ENCODE peak calls at places on chromosomes 13 and 19, in eight cellular contexts. L, P, C, F, Y, G, E and N are unnamed samples.

GRCh38 chr19:56837004-56837403 is 3.5 kb downstream of the PEG3 start:
- DNase-seq in C (no peak), L (no peak), E (no peak), P (no peak), G (no peak), Y (no peak), F (no peak), N (no peak)

GRCh38 chr19:32373614-32374295 is 28.3 kb downstream of the ZNF507 start:
- DNase-seq in F (peak; percentile 100), E (no peak), Y (peak; percentile 60), G (no peak), L (peak; percentile 68), C (no peak), P (no peak), N (no peak)

GRCh38 chr19:41696402-41697197 is 8.5 kb upstream of the CEACAM7 start:
- DNase-seq in G (no peak), E (no peak), Y (peak; percentile 49), P (peak; percentile 36), F (no peak), L (no peak), C (no peak), N (no peak)

GRCh38 chr13:62626771-62627170 is 1211.1 kb upstream of the PCDH20 start:
- DNase-seq in C (no peak), G (no peak), L (no peak), Y (no peak), F (no peak), E (no peak), P (peak; percentile 81), N (no peak)

GRCh38 chr13:62320129-62320724 is 904.6 kb upstream of the PCDH20 start:
- DNase-seq in C (no peak), P (no peak), F (peak; percentile 48), L (no peak), E (no peak), G (no peak), Y (no peak), N (no peak)

GRCh38 chr19:13241321-13242104 is 91.3 kb downstream of the IER2 start:
- DNase-seq in Y (no peak), G (no peak), F (no peak), L (no peak), E (no peak), P (peak; percentile 61), C (peak; percentile 9), N (no peak)

GRCh38 chr19:36771275-36772231 is 1.1 kb downstream of the ZNF850 start:
- DNase-seq in C (no peak), E (peak; percentile 1), P (peak; percentile 78), G (no peak), L (peak; percentile 81), F (peak; percentile 66), Y (peak; percentile 62), N (peak; percentile 62)

GRCh38 chr13:83878691-83879410 is 3.4 kb downstream of the SLITRK1 start:
- DNase-seq in G (no peak), E (peak; percentile 25), P (peak; percentile 26), Y (no peak), C (no peak), F (no peak), L (no peak), N (no peak)

GRCh38 chr19:47707135-47707925 is 5.9 kb upstream of the EHD2 start:
- DNase-seq in C (peak; percentile 74), G (peak; percentile 72), F (peak; percentile 62), E (peak; percentile 74), L (peak; percentile 76), P (peak; percentile 92), Y (peak; percentile 80), N (peak; percentile 75)

GRCh38 chr19:37136118-37136517 is 36.4 kb downstream of the ZNF585A start:
- DNase-seq in F (no peak), G (no peak), Y (no peak), P (no peak), L (no peak), E (no peak), C (no peak), N (no peak)

GRCh38 chr13:71879129-71879535 is 12.1 kb upstream of the DACH1 start:
- DNase-seq in G (no peak), Y (no peak), F (peak; percentile 32), P (no peak), E (no peak), L (no peak), C (no peak), N (no peak)

GRCh38 chr19:49790866-49791265 is 22.2 kb downstream of the FUZ start:
- DNase-seq in F (no peak), C (no peak), G (no peak), E (no peak), P (no peak), L (no peak), Y (no peak), N (no peak)

GRCh38 chr19:49894879-49895565 is 1.7 kb downstream of the IL4I1 start:
- DNase-seq in G (no peak), C (peak; percentile 24), P (no peak), E (no peak), F (no peak), L (no peak), Y (no peak), N (no peak)

GRCh38 chr13:45063261-45063870 is 56.9 kb upstream of the GTF2F2 start:
- DNase-seq in L (no peak), P (no peak), Y (no peak), F (no peak), C (no peak), G (no peak), E (no peak), N (no peak)

GRCh38 chr19:18202759-18203407 is 959 bp downstream of the RAB3A start:
- DNase-seq in E (no peak), C (peak; percentile 27), F (no peak), G (no peak), P (peak; percentile 71), Y (peak; percentile 55), L (no peak), N (no peak)

GRCh38 chr13:97878421-97879375 is 74.8 kb upstream of the IPO5 start:
- DNase-seq in P (no peak), G (no peak), Y (no peak), C (no peak), F (peak; percentile 34), L (no peak), E (no peak), N (no peak)

GRCh38 chr19:41705393-41706174 is 2.8 kb upstream of the CEACAM5 start:
- DNase-seq in P (peak; percentile 77), G (no peak), C (peak; percentile 36), Y (peak; percentile 59), E (no peak), L (no peak), F (peak; percentile 15), N (no peak)

GRCh38 chr13:99278199-99278598 is 20.0 kb upstream of the GPR18 start:
- DNase-seq in Y (no peak), F (no peak), C (no peak), E (no peak), L (no peak), G (no peak), P (no peak), N (no peak)

GRCh38 chr13:33319859-33320258 is 34.3 kb upstream of the STARD13 start:
- DNase-seq in F (no peak), G (no peak), P (no peak), L (no peak), Y (no peak), E (no peak), C (no peak), N (no peak)

GRCh38 chr19:45291834-45292233 is 30.8 kb downstream of the CKM start:
- DNase-seq in G (no peak), E (no peak), C (no peak), L (no peak), F (no peak), Y (no peak), P (no peak), N (no peak)

GRCh38 chr19:31149306-31149975 is 199.8 kb downstream of the TSHZ3 start:
- DNase-seq in P (no peak), G (no peak), E (no peak), L (no peak), C (no peak), Y (no peak), F (no peak), N (no peak)

GRCh38 chr13:27171244-27171829 is at the start of gene USP12:
- DNase-seq in P (peak; percentile 67), F (no peak), L (no peak), E (peak; percentile 54), Y (no peak), G (no peak), C (peak; percentile 48), N (peak; percentile 59)
- TF ChIP-seq CTCF in P (no peak), F (peak; percentile 19), L (peak; percentile 42), E (peak; percentile 32), Y (no peak), G (no peak), C (no peak), N (no peak)

DNA sequence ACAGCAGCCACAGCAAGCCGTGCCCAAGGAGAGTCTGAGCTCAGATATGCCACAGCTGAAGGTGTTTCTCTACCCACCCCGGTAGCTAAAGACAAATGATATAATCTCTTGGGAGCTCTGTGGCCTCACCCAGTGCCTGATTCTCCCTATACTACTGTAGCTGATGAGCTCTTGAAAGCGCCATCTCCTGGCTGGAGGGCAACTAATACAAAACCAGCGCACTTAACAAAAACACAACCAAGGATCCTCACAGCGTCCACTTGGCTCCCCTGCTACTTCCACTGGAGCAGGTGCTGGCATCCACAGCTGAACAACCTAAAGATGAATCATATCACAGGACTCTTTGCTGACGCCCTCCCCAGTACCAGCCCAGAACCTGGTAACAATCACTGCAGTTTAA is 1212.0 kb downstream of the PCDH17 start:
- DNase-seq in P (no peak), L (no peak), C (no peak), Y (no peak), G (no peak), F (no peak), E (no peak), N (no peak)
- TF ChIP-seq CTCF in P (no peak), L (no peak), C (no peak), Y (no peak), G (no peak), F (no peak), E (no peak), N (no peak)

GRCh38 chr19:16444273-16444597 is 27.5 kb downstream of the EPS15L1 start:
- DNase-seq in F (no peak), E (no peak), P (no peak), G (no peak), C (no peak), Y (no peak), L (no peak), N (no peak)
- TF ChIP-seq CTCF in F (no peak), E (no peak), P (no peak), G (no peak), C (no peak), Y (no peak), L (no peak), N (no peak)

DNA sequence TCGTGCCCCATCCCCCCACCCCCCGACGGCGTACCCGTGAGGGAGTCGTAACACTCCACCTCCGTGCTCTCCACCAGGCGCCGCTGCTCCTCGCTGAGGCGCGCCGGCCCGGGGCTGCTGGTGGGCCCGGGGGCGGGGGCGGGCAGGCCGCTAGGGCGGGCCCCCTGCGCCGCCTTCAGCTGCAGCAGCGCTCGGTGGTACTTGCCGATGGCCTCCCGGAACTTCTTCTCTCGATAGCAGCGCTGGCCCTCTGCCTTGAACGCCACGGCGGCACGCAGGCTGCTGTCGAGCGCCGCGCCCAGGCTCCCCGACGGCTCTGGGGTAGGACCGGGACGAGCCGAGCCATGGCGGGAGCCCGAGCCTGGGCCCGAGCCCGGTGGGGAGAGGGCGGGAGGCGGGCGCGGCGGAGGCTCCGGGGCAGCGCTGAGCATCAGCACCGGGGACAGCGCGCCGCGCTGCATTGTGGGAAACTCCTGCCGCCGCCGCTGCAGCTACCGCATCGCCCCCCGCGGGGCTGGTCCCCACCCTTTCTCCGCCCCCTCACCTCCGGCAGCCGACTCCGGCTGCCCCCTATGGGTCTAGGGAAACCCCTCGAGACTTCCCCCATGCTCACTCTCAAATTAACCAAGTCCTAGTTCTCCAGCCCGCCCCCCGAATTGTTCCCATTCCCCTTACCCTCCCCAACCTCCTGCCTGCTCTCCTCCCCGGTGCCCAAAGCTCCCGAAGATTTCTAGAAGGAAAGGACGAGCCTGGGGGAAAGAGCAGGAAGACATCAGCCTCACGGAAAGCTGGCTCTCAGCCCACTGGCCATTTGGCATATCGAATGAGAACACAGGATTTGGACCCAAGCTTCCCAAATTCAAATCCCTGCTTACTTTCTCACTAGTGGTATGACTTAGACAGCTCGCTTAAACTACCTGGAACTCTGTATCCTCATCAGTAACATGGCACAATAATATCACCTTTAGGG is at the start of gene TTC9B:
- DNase-seq in Y (no peak), C (peak; percentile 59), L (no peak), F (no peak), G (no peak), E (peak; percentile 46), P (peak; percentile 84), N (no peak)
- TF ChIP-seq CTCF in Y (no peak), C (no peak), L (no peak), F (no peak), G (no peak), E (no peak), P (no peak), N (no peak)